ENCODE peak calls at places on chromosomes 5 and 9, in eight cellular contexts. O is astrocyte of the spinal cord, B is GM10248, J is lower leg skin, M is heart left ventricle, Y is fibroblast of pulmonary artery, R is kidney, F is GM12865. V is an unnamed sample.

GRCh38 chr5:7837401-7837800 is 13.5 kb downstream of the CFAP90 start:
- DNase-seq in O (no peak), B (no peak), J (no peak), M (no peak), Y (no peak), R (no peak), F (no peak), V (no peak)

GRCh38 chr9:35110327-35110758 is 5.3 kb downstream of the ATOSB start:
- DNase-seq in O (peak), B (no peak), J (no peak), M (peak), Y (peak), R (peak), F (no peak), V (peak)

GRCh38 chr9:74496819-74497749 is at the start of gene RORB:
- DNase-seq in O (peak), B (peak), J (no peak), M (peak), Y (peak), R (peak), F (peak), V (peak)

GRCh38 chr9:136853596-136854112 is 1.5 kb downstream of the MAMDC4 start:
- DNase-seq in O (no peak), B (no peak), J (no peak), M (peak), Y (no peak), R (peak), F (peak), V (no peak)

GRCh38 chr9:97860451-97861147 is 7.6 kb downstream of the FOXE1 start:
- DNase-seq in O (no peak), B (no peak), J (no peak), M (no peak), Y (no peak), R (no peak), F (no peak), V (no peak)

GRCh38 chr5:103883143-103883542 is 320.6 kb upstream of the NUDT12 start:
- DNase-seq in O (no peak), B (no peak), J (no peak), M (no peak), Y (no peak), R (no peak), F (no peak), V (no peak)

GRCh38 chr5:135650081-135650480 is 71.3 kb upstream of the CXCL14 start:
- DNase-seq in O (no peak), B (no peak), J (peak), M (no peak), Y (no peak), R (no peak), F (no peak), V (no peak)

GRCh38 chr5:171336486-171337206 is 27.6 kb downstream of the TLX3 start:
- DNase-seq in O (peak), B (no peak), J (no peak), M (no peak), Y (peak), R (peak), F (peak), V (no peak)

GRCh38 chr9:100714372-100715099 is 136.7 kb downstream of the CAVIN4 start:
- DNase-seq in O (peak), B (peak), J (peak), M (peak), Y (peak), R (no peak), F (peak), V (peak)

GRCh38 chr9:114364123-114364522 is 23.7 kb downstream of the AKNA start:
- DNase-seq in O (peak), B (no peak), J (no peak), M (no peak), Y (peak), R (no peak), F (no peak), V (no peak)

GRCh38 chr9:129761901-129762359 is 9.1 kb upstream of the PTGES start:
- DNase-seq in O (peak), B (no peak), J (no peak), M (no peak), Y (peak), R (no peak), F (no peak), V (no peak)

GRCh38 chr5:143635888-143636287 is 176.1 kb upstream of the HMHB1 start:
- DNase-seq in O (no peak), B (no peak), J (no peak), M (no peak), Y (no peak), R (no peak), F (no peak), V (no peak)

GRCh38 chr5:116738270-116738947 is 163.8 kb upstream of the SEMA6A start:
- DNase-seq in O (peak), B (no peak), J (no peak), M (peak), Y (no peak), R (peak), F (no peak), V (no peak)

GRCh38 chr9:75197521-75197920 is 109.2 kb downstream of the OSTF1 start:
- DNase-seq in O (peak), B (no peak), J (no peak), M (no peak), Y (peak), R (no peak), F (no peak), V (no peak)

GRCh38 chr9:2144619-2145018 is 129.5 kb downstream of the SMARCA2 start:
- DNase-seq in O (no peak), B (no peak), J (no peak), M (no peak), Y (no peak), R (no peak), F (no peak), V (no peak)

GRCh38 chr9:120524852-120525251 is 55.1 kb downstream of the CDK5RAP2 start:
- DNase-seq in O (no peak), B (no peak), J (no peak), M (no peak), Y (no peak), R (no peak), F (no peak), V (no peak)

GRCh38 chr5:59025734-59026133 is 442.9 kb downstream of the RAB3C start:
- DNase-seq in O (peak), B (no peak), J (no peak), M (no peak), Y (no peak), R (no peak), F (no peak), V (no peak)

GRCh38 chr9:81693639-81694378 is 4.5 kb upstream of the TLE1 start:
- DNase-seq in O (peak), B (no peak), J (no peak), M (no peak), Y (no peak), R (no peak), F (no peak), V (no peak)

GRCh38 chr5:148011407-148012124 is 52.2 kb upstream of the SPINK5 start:
- DNase-seq in O (peak), B (no peak), J (no peak), M (no peak), Y (peak), R (no peak), F (no peak), V (no peak)

GRCh38 chr5:32044904-32045303 is 129.2 kb downstream of the GOLPH3 start:
- DNase-seq in O (peak), B (no peak), J (no peak), M (no peak), Y (peak), R (no peak), F (no peak), V (no peak)

GRCh38 chr9:131097259-131097947 is 1.1 kb downstream of the AIF1L start:
- DNase-seq in O (no peak), B (no peak), J (no peak), M (no peak), Y (no peak), R (no peak), F (no peak), V (no peak)

GRCh38 chr9:20591223-20591622 is 31.1 kb downstream of the MLLT3 start:
- DNase-seq in O (peak), B (no peak), J (no peak), M (no peak), Y (no peak), R (no peak), F (no peak), V (no peak)

GRCh38 chr5:128060644-128061388 is 22.8 kb upstream of the SLC12A2 start:
- DNase-seq in O (no peak), B (no peak), J (no peak), M (no peak), Y (no peak), R (no peak), F (no peak), V (no peak)

GRCh38 chr5:151699071-151699901 is 12.6 kb upstream of the SPARC start:
- DNase-seq in O (peak), B (no peak), J (no peak), M (peak), Y (peak), R (peak), F (no peak), V (peak)

GRCh38 chr5:2153350-2153749 is 270.6 kb upstream of the IRX4 start:
- DNase-seq in O (no peak), B (no peak), J (no peak), M (no peak), Y (no peak), R (peak), F (no peak), V (no peak)

GRCh38 chr9:94801242-94801641 is 74.7 kb downstream of the AOPEP start:
- DNase-seq in O (no peak), B (no peak), J (no peak), M (no peak), Y (no peak), R (no peak), F (no peak), V (no peak)

GRCh38 chr9:14797442-14797841 is 74.9 kb upstream of the CER1 start:
- DNase-seq in O (no peak), B (no peak), J (no peak), M (no peak), Y (peak), R (no peak), F (no peak), V (no peak)

GRCh38 chr5:108341866-108342265 is 40.0 kb downstream of the FBXL17 start:
- DNase-seq in O (no peak), B (no peak), J (no peak), M (no peak), Y (no peak), R (no peak), F (no peak), V (no peak)

DNA sequence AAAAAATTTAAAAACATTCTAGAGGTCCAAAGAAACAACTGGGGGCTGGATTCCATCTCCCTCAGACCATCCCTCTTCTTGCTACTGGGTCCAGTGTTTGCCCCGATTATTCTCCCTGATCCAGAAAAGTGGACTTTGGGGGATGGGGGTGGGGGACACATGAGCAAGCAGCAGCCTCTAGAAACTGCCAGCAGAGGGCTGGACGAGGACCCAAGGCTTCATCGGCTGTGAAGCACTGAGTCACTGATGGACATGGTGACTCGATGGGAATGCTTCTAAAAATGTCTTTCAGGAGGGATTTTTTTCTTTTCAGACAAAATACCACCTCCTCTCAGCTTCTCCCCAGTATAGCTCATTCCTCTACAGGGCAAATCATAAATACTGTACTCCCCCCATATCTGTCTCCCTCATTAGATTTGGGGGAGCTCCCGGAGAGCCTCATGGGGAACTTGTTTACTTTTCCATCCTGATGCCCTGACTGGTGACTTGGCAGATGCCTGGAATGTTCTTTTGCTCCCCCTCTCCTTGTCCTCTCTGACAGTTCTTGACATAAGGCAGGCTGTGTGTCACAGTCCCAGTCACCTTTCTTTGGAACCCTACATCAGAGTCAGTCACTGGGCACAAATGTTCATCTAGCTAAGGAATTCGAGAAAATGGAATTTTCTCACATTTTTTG is 67.2 kb upstream of the STC2 start:
- DNase-seq in O (peak), B (no peak), J (no peak), M (no peak), Y (peak), R (no peak), F (no peak), V (no peak)
- TF ChIP-seq CTCF in O (peak), B (no peak), J (no peak), M (no peak), Y (peak), R (no peak), F (no peak), V (no peak)

DNA sequence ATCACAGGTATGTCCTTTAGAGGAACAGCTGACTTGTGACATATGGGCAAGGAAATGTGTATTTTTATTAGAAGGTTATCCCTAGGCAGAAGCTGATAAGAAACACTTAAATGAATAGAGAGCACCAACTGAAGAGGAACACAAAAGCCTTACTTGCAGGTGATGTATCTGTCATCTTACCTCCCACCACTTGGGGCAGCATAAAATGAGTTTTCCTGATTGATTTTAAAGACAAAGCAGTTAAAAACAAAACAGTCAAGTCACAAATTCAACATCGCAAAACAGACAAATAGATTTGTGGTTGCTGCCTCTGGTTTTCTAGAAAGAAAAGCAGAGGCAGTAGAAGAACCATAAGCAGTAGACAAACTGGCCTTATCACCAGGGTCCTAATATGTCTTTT is 302.4 kb upstream of the ZNF462 start:
- DNase-seq in O (no peak), B (no peak), J (no peak), M (no peak), Y (no peak), R (no peak), F (no peak), V (no peak)
- TF ChIP-seq CTCF in O (peak), B (no peak), J (no peak), M (no peak), Y (no peak), R (no peak), F (peak), V (no peak)

GRCh38 chr5:123273984-123274383 is 149.2 kb downstream of the CEP120 start:
- DNase-seq in O (no peak), B (no peak), J (no peak), M (no peak), Y (no peak), R (no peak), F (no peak), V (no peak)
- TF ChIP-seq CTCF in O (peak), B (no peak), J (no peak), M (no peak), Y (peak), R (no peak), F (no peak), V (no peak)

GRCh38 chr9:124292696-124293593 is 35.2 kb downstream of the NEK6 start:
- DNase-seq in O (no peak), B (no peak), J (no peak), M (no peak), Y (no peak), R (no peak), F (no peak), V (no peak)

GRCh38 chr9:124296094-124296493 is 38.3 kb downstream of the NEK6 start:
- DNase-seq in O (no peak), B (no peak), J (no peak), M (no peak), Y (no peak), R (no peak), F (no peak), V (no peak)

GRCh38 chr9:124291801-124292396 is 34.1 kb downstream of the NEK6 start:
- DNase-seq in O (no peak), B (peak), J (no peak), M (peak), Y (no peak), R (no peak), F (peak), V (no peak)

GRCh38 chr9:124295097-124295794 is 37.5 kb downstream of the NEK6 start:
- DNase-seq in O (no peak), B (no peak), J (no peak), M (no peak), Y (peak), R (no peak), F (peak), V (no peak)

DNA sequence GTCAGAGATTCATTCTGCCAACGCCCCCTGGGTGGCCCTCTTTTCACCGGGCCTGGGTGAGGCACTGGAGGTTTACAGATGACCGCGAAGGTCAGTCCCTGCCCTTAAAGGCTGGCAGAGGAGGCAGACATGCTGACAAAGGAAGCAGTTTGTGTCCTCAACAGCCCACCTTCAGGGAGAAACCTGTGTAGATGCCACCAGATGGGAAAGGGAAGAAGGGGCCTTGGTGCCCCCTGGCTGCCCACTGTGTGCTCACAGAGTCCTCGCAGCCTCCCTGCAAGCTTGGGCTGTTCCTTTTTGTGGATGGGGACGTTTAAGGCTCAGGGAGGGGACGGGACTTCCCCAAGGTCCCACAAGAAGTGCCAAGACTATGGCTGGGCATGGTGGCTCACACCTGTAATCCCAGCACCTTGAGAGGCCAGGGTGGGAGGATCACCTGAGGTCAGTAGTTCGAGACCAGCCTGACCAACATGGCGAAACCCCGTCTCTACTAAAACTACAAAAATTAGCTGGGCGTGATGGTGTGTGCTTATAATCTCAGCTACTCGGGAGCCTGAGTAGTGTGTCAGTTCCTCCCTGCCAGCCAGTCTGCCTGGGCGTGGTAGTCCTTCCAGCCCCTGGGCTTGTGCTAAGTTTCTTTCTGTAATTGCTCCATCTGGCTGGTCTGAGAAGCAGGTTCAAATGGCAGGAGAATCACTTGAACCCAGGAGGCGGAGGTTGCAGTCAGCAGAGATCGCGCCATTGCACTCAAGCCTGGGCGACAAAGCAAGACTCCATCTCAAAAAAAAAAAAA is 36.2 kb downstream of the NEK6 start:
- DNase-seq in O (no peak), B (no peak), J (no peak), M (no peak), Y (no peak), R (no peak), F (no peak), V (no peak)
- TF ChIP-seq CTCF in O (peak), B (peak), J (no peak), M (no peak), Y (peak), R (no peak), F (no peak), V (peak)

GRCh38 chr9:9921771-9922170 is 691.0 kb downstream of the PTPRD start:
- DNase-seq in O (no peak), B (no peak), J (no peak), M (no peak), Y (no peak), R (no peak), F (no peak), V (no peak)

GRCh38 chr9:9917400-9917799 is 695.4 kb downstream of the PTPRD start:
- DNase-seq in O (no peak), B (no peak), J (no peak), M (no peak), Y (no peak), R (no peak), F (no peak), V (no peak)

GRCh38 chr9:9920425-9920824 is 692.4 kb downstream of the PTPRD start:
- DNase-seq in O (no peak), B (no peak), J (no peak), M (no peak), Y (no peak), R (no peak), F (no peak), V (no peak)

GRCh38 chr9:9914174-9914573 is 698.6 kb downstream of the PTPRD start:
- DNase-seq in O (no peak), B (no peak), J (no peak), M (no peak), Y (no peak), R (no peak), F (peak), V (no peak)

GRCh38 chr9:9919174-9919573 is 693.6 kb downstream of the PTPRD start:
- DNase-seq in O (no peak), B (no peak), J (no peak), M (no peak), Y (no peak), R (no peak), F (no peak), V (no peak)
- TF ChIP-seq CTCF in O (no peak), B (no peak), J (no peak), M (no peak), Y (no peak), R (no peak), F (no peak), V (no peak)